ENCODE peak calls at places on chromosomes 6 and 20, in four cellular contexts. I is psoas muscle, A is stomach, D is fibroblast of lung. Z is an unnamed sample.

GRCh38 chr6:110944681-110945151 is 13.8 kb upstream of the GTF3C6 start:
- DNase-seq in I (no peak), A (no peak), D (peak), Z (no peak)

GRCh38 chr6:79635179-79635578 is 4.0 kb downstream of the SH3BGRL2 start:
- DNase-seq in I (no peak), A (no peak), D (peak), Z (no peak)

GRCh38 chr20:22918286-22918983 is 116.7 kb upstream of the SSTR4 start:
- DNase-seq in I (no peak), A (no peak), D (no peak), Z (no peak)

GRCh38 chr6:32056254-32056653 is 18.0 kb downstream of the CYP21A2 start:
- DNase-seq in I (peak), A (no peak), D (no peak), Z (no peak)

GRCh38 chr6:69795469-69796080 is 1.2 kb downstream of the LMBRD1 start:
- DNase-seq in I (no peak), A (no peak), D (no peak), Z (no peak)

GRCh38 chr6:111540971-111541719 is 58.1 kb upstream of the REV3L start:
- DNase-seq in I (no peak), A (no peak), D (peak), Z (no peak)

GRCh38 chr6:11460837-11461661 is 76.5 kb upstream of the TMEM170B start:
- DNase-seq in I (no peak), A (no peak), D (no peak), Z (no peak)

GRCh38 chr20:58147628-58148370 is 80.7 kb downstream of the ANKRD60 start:
- DNase-seq in I (no peak), A (no peak), D (no peak), Z (no peak)

GRCh38 chr6:168815229-168815628 is 374.2 kb downstream of the SMOC2 start:
- DNase-seq in I (no peak), A (no peak), D (no peak), Z (no peak)

DNA sequence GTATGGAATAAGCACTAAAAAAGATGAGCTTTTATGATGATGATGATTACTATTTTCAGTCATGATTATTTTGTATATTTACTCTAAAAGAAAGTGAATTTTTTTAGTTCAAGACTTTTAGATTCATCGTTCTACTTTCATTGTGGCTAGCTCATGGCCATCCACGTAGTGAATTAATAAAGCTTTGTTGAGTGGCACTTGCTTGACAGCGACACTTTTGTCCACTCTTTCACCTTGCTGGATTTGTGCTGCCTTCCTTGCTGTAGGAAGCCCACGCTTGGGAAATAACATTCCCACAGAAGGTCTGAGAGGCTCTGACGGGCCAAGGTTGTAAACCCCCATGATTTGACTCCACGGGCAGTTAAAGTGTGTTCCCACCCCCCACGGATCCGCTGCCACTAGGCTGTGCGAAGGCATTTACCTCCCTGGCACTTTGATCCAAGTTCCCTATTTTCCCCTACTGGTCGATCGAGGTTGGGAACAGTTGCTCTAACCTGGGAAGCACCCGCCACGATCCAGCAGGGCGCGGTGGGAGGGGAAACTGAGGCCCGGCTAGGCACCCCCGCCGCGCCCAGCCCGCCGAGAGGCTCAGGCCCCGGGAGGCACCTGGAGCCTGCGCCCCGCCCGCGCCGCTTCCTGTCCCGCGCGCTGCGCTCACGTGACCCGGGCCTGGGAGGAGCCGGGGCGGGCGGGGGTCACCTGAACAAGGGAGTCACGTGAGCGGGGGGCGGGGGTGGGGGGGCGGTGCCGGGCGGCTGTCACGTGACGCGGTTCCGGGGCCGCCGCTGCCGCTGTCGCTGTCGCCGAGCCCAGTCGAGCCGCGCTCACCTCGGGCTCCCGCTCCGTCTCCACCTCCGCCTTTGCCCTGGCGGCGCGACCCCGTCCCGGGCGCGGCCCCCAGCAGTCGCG is at the start of gene IGF2R:
- DNase-seq in I (peak), A (peak), D (peak), Z (peak)
- TF ChIP-seq CTCF in I (no peak), A (no peak), D (peak), Z (peak)

GRCh38 chr6:18265099-18265372 is 706 bp upstream of the DEK start:
- DNase-seq in I (no peak), A (no peak), D (no peak), Z (no peak)
- H3K27ac ChIP-seq in I (peak), A (peak), D (peak), Z (peak)

DNA sequence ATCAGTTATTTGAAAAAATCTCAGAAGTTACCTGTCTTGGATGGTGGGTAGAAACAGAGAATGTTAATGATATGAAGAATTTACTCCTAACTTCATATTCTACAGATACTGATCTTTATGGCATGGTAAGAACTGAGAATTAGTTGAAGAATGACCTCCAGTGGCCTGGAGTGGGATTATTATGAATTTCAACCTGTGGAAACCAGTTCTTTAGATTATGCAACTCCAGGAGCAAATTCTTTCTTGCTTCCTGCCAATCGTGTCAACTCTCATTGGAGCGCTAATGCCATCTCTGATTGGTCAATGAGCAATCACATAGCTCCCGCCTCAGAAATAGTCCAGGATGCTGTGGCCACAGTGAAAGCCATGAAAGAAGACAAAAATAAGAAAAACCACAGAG is 40.6 kb downstream of the LYRM2 start:
- DNase-seq in I (no peak), A (no peak), D (peak), Z (no peak)
- TF ChIP-seq CTCF in I (no peak), A (no peak), D (no peak), Z (no peak)

GRCh38 chr6:158805698-158806373 is 13.3 kb downstream of the EZR start:
- DNase-seq in I (no peak), A (peak), D (no peak), Z (no peak)
- H3K27ac ChIP-seq in I (no peak), A (peak), D (no peak), Z (no peak)

DNA sequence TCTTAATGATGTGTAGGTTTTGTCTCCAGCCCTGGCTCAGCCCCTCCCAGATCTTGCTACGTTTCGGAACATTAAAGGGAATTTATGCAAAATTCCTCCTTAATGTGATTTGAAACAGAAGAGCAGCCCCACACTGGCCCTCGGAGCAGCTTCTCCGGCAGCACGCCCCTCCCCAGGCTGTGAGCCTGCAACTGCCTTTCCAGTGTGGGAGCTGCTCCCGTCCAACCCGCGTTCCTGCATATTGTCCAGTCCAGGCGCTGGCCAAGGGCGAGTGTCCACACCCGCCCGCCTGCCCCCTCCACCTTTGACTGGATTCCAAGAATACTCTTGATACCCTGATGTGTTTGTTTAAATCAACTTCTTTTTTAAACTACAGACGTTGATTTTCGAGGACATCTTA is 257.2 kb downstream of the TAF4 start:
- DNase-seq in I (peak), A (no peak), D (no peak), Z (no peak)
- TF ChIP-seq CTCF in I (no peak), A (no peak), D (no peak), Z (no peak)

GRCh38 chr6:82084324-82084920 is 163.1 kb downstream of the IBTK start:
- DNase-seq in I (no peak), A (no peak), D (no peak), Z (no peak)
- H3K27ac ChIP-seq in I (no peak), A (no peak), D (no peak), Z (no peak)